ENCODE peak calls at places on chromosomes 11 and 22, in five cellular contexts. U, G, X, N and M are unnamed samples.
A peak's percentile ranks its signal among the peaks of the same experiment; 100 is the strongest.

GRCh38 chr11:16356751-16357365 is 512 bp upstream of the SOX6 start:
- DNase-seq in U (no peak), G (peak; percentile 23), X (no peak), N (no peak), M (no peak)

GRCh38 chr22:39109361-39109760 is 12.3 kb downstream of the APOBEC3H start:
- DNase-seq in U (no peak), G (no peak), X (no peak), N (no peak), M (no peak)

GRCh38 chr22:33706100-33706499 is 214.2 kb downstream of the LARGE1 start:
- DNase-seq in U (no peak), G (no peak), X (no peak), N (no peak), M (no peak)

GRCh38 chr11:69700278-69701140 is 3.3 kb downstream of the FGF19 start:
- DNase-seq in U (no peak), G (peak; percentile 72), X (peak; percentile 57), N (peak; percentile 71), M (peak; percentile 31)

GRCh38 chr11:76209956-76210885 is 3.9 kb upstream of the WNT11 start:
- DNase-seq in U (no peak), G (peak; percentile 72), X (no peak), N (peak; percentile 68), M (peak; percentile 79)

GRCh38 chr22:45516923-45517675 is 14.4 kb downstream of the FBLN1 start:
- DNase-seq in U (no peak), G (peak; percentile 49), X (no peak), N (no peak), M (no peak)

GRCh38 chr11:123316003-123316402 is 114.1 kb upstream of the GRAMD1B start:
- DNase-seq in U (no peak), G (peak; percentile 27), X (no peak), N (no peak), M (no peak)

GRCh38 chr11:73554677-73555320 is 43.1 kb downstream of the FAM168A start:
- DNase-seq in U (no peak), G (no peak), X (no peak), N (no peak), M (no peak)

GRCh38 chr11:64153831-64154230 is 12.1 kb downstream of the MACROD1 start:
- DNase-seq in U (no peak), G (no peak), X (no peak), N (no peak), M (no peak)

GRCh38 chr22:17120711-17121234 is 387 bp downstream of the TMEM121B start:
- DNase-seq in U (no peak), G (no peak), X (no peak), N (peak; percentile 28), M (peak; percentile 82)

GRCh38 chr11:24861440-24861839 is 364.6 kb downstream of the LUZP2 start:
- DNase-seq in U (no peak), G (no peak), X (no peak), N (no peak), M (no peak)